ENCODE peak calls at places on chromosomes 6 and 20, in five cellular contexts. E is tibial artery, X is AG09309, U is RWPE2, H is Calu3. I is an unnamed sample.

GRCh38 chr20:34415079-34415478 is 52.0 kb downstream of the ITCH start:
- DNase-seq in E (no peak), X (no peak), U (no peak), H (peak; percentile 24), I (no peak)

GRCh38 chr6:141482773-141483172 is 650.0 kb upstream of the GJE1 start:
- DNase-seq in E (no peak), X (no peak), U (no peak), H (no peak), I (no peak)

GRCh38 chr6:125834347-125834746 is 43.6 kb downstream of the NCOA7 start:
- DNase-seq in E (no peak), X (no peak), U (no peak), H (no peak), I (no peak)

GRCh38 chr6:13624871-13625288 is 9.7 kb downstream of the NOL7 start:
- DNase-seq in E (no peak), X (no peak), U (no peak), H (peak; percentile 12), I (no peak)

GRCh38 chr20:57211949-57212889 is 54.2 kb downstream of the BMP7 start:
- DNase-seq in E (peak; percentile 52), X (peak; percentile 56), U (peak; percentile 99), H (peak; percentile 87), I (no peak)

GRCh38 chr6:6220718-6221117 is 99.7 kb downstream of the F13A1 start:
- DNase-seq in E (no peak), X (no peak), U (no peak), H (no peak), I (no peak)

GRCh38 chr20:51803157-51803854 is 985 bp upstream of the SALL4 start:
- DNase-seq in E (no peak), X (no peak), U (peak; percentile 5), H (no peak), I (no peak)

GRCh38 chr6:73083886-73084285 is 141.4 kb downstream of the KHDC1L start:
- DNase-seq in E (no peak), X (no peak), U (no peak), H (no peak), I (no peak)

GRCh38 chr6:56484669-56485068 is 158.0 kb downstream of the DST start:
- DNase-seq in E (no peak), X (no peak), U (no peak), H (no peak), I (no peak)

GRCh38 chr20:55365745-55366144 is 639.6 kb downstream of the CBLN4 start:
- DNase-seq in E (no peak), X (no peak), U (no peak), H (no peak), I (no peak)

GRCh38 chr20:46458891-46459750 is 52.7 kb upstream of the ELMO2 start:
- DNase-seq in E (no peak), X (no peak), U (peak; percentile 84), H (peak; percentile 23), I (peak; percentile 80)

GRCh38 chr20:43925786-43926185 is 11.1 kb downstream of the TOX2 start:
- DNase-seq in E (peak; percentile 47), X (no peak), U (peak; percentile 77), H (peak; percentile 46), I (no peak)

GRCh38 chr6:16851758-16852157 is 90.5 kb upstream of the ATXN1 start:
- DNase-seq in E (no peak), X (no peak), U (no peak), H (no peak), I (no peak)

GRCh38 chr6:30759575-30760239 is 15.4 kb upstream of the IER3 start:
- DNase-seq in E (no peak), X (peak; percentile 88), U (peak; percentile 71), H (no peak), I (no peak)

DNA sequence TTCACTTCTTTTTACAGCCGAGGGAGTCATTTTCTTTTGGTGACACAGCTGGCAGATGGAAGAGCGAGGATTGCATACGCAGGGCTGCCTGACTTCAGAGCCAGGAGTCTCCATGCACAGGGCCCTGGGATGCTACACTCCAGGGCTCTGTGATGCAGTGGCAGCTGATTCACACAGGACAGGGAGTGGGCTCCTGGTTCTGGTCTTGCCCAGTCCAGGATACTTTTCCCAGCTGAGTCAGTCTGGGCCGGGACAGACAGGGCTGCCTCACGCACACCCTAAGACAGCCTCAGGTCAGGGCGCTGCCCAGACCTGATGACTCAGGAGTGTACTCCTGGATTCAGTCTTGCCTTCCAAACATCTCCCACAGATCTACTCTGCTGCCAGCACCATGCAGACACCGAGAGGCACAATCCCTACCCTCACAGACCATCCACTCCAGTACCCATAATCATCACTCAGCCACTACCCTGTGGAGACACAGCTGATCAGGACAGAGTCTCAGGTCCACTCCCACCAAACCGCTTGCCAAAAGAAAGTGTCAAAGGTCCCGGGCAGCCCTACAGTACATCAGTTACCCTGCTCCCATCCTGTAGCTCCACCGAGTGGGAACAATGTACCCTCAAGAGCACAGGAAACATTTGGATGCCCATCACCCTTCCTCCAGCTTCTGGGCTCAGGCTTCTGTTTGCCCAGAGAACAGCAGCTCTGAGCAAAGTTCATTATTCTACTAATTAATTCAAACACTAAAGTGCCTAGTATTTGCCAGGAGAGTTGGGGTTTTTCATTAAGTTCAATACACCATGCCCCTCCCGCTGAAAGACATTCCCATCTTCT is 11.5 kb downstream of the SDC4 start:
- DNase-seq in E (peak; percentile 64), X (peak; percentile 93), U (peak; percentile 100), H (no peak), I (no peak)
- TF ChIP-seq CTCF in E (no peak), X (no peak), U (no peak), H (no peak), I (no peak)

GRCh38 chr6:111258615-111259088 is 171.3 kb downstream of the SLC16A10 start:
- DNase-seq in E (no peak), X (no peak), U (no peak), H (no peak), I (no peak)

GRCh38 chr6:111254779-111255166 is 167.5 kb downstream of the SLC16A10 start:
- DNase-seq in E (no peak), X (no peak), U (no peak), H (no peak), I (no peak)

GRCh38 chr6:111259089-111259831 is 172.0 kb downstream of the SLC16A10 start:
- DNase-seq in E (peak; percentile 99), X (peak; percentile 98), U (peak; percentile 95), H (peak; percentile 97), I (peak; percentile 95)

GRCh38 chr6:111253999-111254778 is 166.9 kb downstream of the SLC16A10 start:
- DNase-seq in E (no peak), X (no peak), U (no peak), H (no peak), I (no peak)

GRCh38 chr6:111256646-111257045 is 169.3 kb downstream of the SLC16A10 start:
- DNase-seq in E (no peak), X (no peak), U (no peak), H (no peak), I (no peak)
- TF ChIP-seq CTCF in E (no peak), X (peak; percentile 34), U (peak; percentile 71), H (no peak), I (peak; percentile 34)

DNA sequence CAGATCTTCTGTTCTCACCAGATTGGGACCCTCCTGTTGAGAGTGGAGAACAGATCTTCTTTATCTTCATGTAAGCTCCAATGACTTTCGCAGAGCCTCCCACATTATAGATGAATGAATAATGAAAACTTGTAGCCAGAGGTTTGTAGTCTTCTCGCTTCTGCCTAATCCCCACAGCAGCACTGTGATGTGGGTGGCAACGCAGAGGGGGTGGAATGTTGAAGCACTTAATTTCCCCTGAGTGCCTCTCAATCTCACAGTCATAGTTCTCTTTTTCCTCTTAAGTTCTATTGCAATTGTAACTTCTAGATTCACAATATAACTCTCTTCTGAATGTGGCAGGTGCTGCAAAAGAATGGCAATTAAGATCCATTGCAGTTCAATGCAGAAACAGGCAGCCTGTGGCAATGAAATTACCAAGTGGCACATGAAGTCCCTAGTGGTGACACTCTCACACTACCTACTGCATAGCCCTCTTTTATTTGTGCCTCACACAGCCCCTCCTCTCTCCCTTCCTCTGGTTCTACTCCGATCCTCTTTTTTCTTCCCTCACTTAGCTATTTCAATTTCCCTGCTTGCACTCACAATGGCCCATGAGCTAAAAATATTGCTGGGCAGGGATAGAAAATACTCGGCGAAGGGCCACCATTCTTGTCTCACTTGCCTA is 281.9 kb downstream of the UBE3D start:
- DNase-seq in E (no peak), X (no peak), U (no peak), H (no peak), I (no peak)
- TF ChIP-seq CTCF in E (no peak), X (no peak), U (no peak), H (no peak), I (peak; percentile 62)

GRCh38 chr20:33167859-33168258 is at the start of gene BPIFA2:
- DNase-seq in E (no peak), X (no peak), U (no peak), H (no peak), I (no peak)

GRCh38 chr20:33166533-33167113 is 1.3 kb upstream of the BPIFA2 start:
- DNase-seq in E (no peak), X (no peak), U (peak; percentile 56), H (no peak), I (no peak)

GRCh38 chr20:33165416-33166055 is 2.4 kb upstream of the BPIFA2 start:
- DNase-seq in E (no peak), X (no peak), U (no peak), H (no peak), I (no peak)

GRCh38 chr20:33172781-33173180 is 4.8 kb downstream of the BPIFA2 start:
- DNase-seq in E (no peak), X (no peak), U (peak; percentile 64), H (no peak), I (no peak)

DNA sequence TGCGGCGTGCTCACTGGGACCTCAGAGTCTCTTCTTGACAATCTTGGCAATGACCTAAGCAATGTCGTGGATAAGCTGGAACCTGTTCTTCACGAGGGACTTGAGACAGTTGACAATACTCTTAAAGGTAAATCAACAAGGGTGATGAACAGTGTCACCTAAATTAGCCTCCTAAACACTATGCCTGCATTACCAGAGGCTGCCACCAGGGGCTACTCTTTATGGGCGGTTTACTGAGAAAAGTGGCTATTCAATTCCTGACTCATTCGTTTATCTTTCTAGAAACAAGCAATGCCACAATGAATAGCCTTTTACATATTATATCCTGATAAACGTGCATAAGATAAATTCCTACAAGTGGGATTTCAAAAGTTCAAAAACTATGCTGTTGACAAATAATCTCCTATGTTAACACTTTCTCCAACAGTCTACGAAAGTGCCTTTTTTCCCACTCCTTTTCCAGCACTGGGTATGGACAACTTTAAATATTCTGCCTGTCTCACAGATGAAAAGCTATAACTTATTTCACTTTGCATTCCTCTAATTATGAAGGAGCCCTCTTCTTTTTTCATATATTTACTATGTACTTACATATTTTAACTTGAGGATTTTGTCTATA is 1.3 kb downstream of the BPIFA2 start:
- DNase-seq in E (no peak), X (no peak), U (peak; percentile 31), H (peak; percentile 36), I (no peak)
- TF ChIP-seq CTCF in E (peak; percentile 8), X (peak; percentile 24), U (peak; percentile 56), H (peak; percentile 74), I (peak; percentile 58)

GRCh38 chr6:39239527-39240154 is 10.4 kb upstream of the KCNK5 start:
- DNase-seq in E (no peak), X (no peak), U (no peak), H (no peak), I (no peak)
- TF ChIP-seq CTCF in E (no peak), X (no peak), U (no peak), H (no peak), I (no peak)

I was measured in progenitor cell of endocrine pancreas.